ENCODE peak calls at places on chromosomes 3 and 15, in ten cellular contexts. One of them, this sample, is unnamed.
A peak's percentile ranks its signal among the peaks of the same experiment; 100 is the strongest.

GRCh38 chr3:100165926-100166550 is 51.7 kb upstream of the FILIP1L start:
- DNase-seq in hippocampal formation: no peak
- DNase-seq in adrenal gland: no peak
- DNase-seq in endothelial cell: no peak
- DNase-seq in NCI-H460: no peak
- DNase-seq in foreskin fibroblast: no peak
- DNase-seq in GM04503: no peak
- DNase-seq in DMS 273 treated with DMSO at 0.1 percent for 48 hours: no peak
- DNase-seq in cerebellar cortex: no peak
- DNase-seq in SW 1271: no peak
- DNase-seq in this sample: no peak

GRCh38 chr3:94069242-94069813 is 6.5 kb downstream of the NSUN3 start:
- DNase-seq in foreskin fibroblast: peak; percentile 34
- DNase-seq in SW 1271: no peak
- DNase-seq in hippocampal formation: no peak
- DNase-seq in GM04503: no peak
- DNase-seq in cerebellar cortex: peak; percentile 30
- DNase-seq in adrenal gland: no peak
- DNase-seq in NCI-H460: no peak
- DNase-seq in DMS 273 treated with DMSO at 0.1 percent for 48 hours: no peak
- DNase-seq in endothelial cell: no peak
- DNase-seq in this sample: no peak

GRCh38 chr3:188262913-188263683 is 109.1 kb downstream of the LPP start:
- DNase-seq in SW 1271: no peak
- DNase-seq in foreskin fibroblast: peak; percentile 91
- DNase-seq in adrenal gland: no peak
- DNase-seq in DMS 273 treated with DMSO at 0.1 percent for 48 hours: no peak
- DNase-seq in GM04503: no peak
- DNase-seq in hippocampal formation: peak; percentile 50
- DNase-seq in cerebellar cortex: peak; percentile 86
- DNase-seq in endothelial cell: no peak
- DNase-seq in NCI-H460: peak; percentile 78
- DNase-seq in this sample: no peak

GRCh38 chr3:127833281-127834032 is 11.1 kb upstream of the MGLL start:
- DNase-seq in hippocampal formation: no peak
- DNase-seq in DMS 273 treated with DMSO at 0.1 percent for 48 hours: no peak
- DNase-seq in SW 1271: no peak
- DNase-seq in GM04503: no peak
- DNase-seq in foreskin fibroblast: no peak
- DNase-seq in endothelial cell: no peak
- DNase-seq in NCI-H460: no peak
- DNase-seq in cerebellar cortex: no peak
- DNase-seq in adrenal gland: no peak
- DNase-seq in this sample: no peak

GRCh38 chr3:37945407-37945802 is 45.2 kb upstream of the VILL start:
- DNase-seq in endothelial cell: no peak
- DNase-seq in NCI-H460: no peak
- DNase-seq in hippocampal formation: no peak
- DNase-seq in foreskin fibroblast: no peak
- DNase-seq in DMS 273 treated with DMSO at 0.1 percent for 48 hours: no peak
- DNase-seq in SW 1271: no peak
- DNase-seq in cerebellar cortex: no peak
- DNase-seq in adrenal gland: no peak
- DNase-seq in GM04503: no peak
- DNase-seq in this sample: no peak

GRCh38 chr3:33146791-33147445 is 33.1 kb downstream of the CRTAP start:
- DNase-seq in GM04503: peak; percentile 5
- DNase-seq in SW 1271: no peak
- DNase-seq in hippocampal formation: peak; percentile 82
- DNase-seq in DMS 273 treated with DMSO at 0.1 percent for 48 hours: no peak
- DNase-seq in adrenal gland: no peak
- DNase-seq in foreskin fibroblast: peak; percentile 74
- DNase-seq in endothelial cell: no peak
- DNase-seq in NCI-H460: peak; percentile 5
- DNase-seq in cerebellar cortex: peak; percentile 9
- DNase-seq in this sample: peak; percentile 52

GRCh38 chr3:28915711-28916481 is 365.0 kb upstream of the RBMS3 start:
- DNase-seq in adrenal gland: no peak
- DNase-seq in NCI-H460: peak; percentile 90
- DNase-seq in DMS 273 treated with DMSO at 0.1 percent for 48 hours: no peak
- DNase-seq in hippocampal formation: no peak
- DNase-seq in SW 1271: peak; percentile 19
- DNase-seq in GM04503: no peak
- DNase-seq in cerebellar cortex: no peak
- DNase-seq in endothelial cell: peak; percentile 60
- DNase-seq in foreskin fibroblast: peak; percentile 64
- DNase-seq in this sample: no peak

GRCh38 chr3:33218446-33219174 is at the start of gene SUSD5:
- DNase-seq in endothelial cell: peak; percentile 48
- DNase-seq in NCI-H460: peak; percentile 21
- DNase-seq in foreskin fibroblast: peak; percentile 83
- DNase-seq in DMS 273 treated with DMSO at 0.1 percent for 48 hours: no peak
- DNase-seq in SW 1271: peak; percentile 45
- DNase-seq in hippocampal formation: peak; percentile 27
- DNase-seq in GM04503: no peak
- DNase-seq in cerebellar cortex: peak; percentile 16
- DNase-seq in adrenal gland: no peak
- DNase-seq in this sample: no peak

GRCh38 chr3:100289339-100289738 is 28.5 kb downstream of the TBC1D23 start:
- DNase-seq in DMS 273 treated with DMSO at 0.1 percent for 48 hours: no peak
- DNase-seq in foreskin fibroblast: no peak
- DNase-seq in SW 1271: no peak
- DNase-seq in NCI-H460: no peak
- DNase-seq in hippocampal formation: no peak
- DNase-seq in endothelial cell: no peak
- DNase-seq in cerebellar cortex: no peak
- DNase-seq in adrenal gland: no peak
- DNase-seq in GM04503: no peak
- DNase-seq in this sample: no peak

GRCh38 chr15:65638681-65639089 is 16.9 kb downstream of the SLC24A1 start:
- DNase-seq in cerebellar cortex: peak; percentile 79
- DNase-seq in foreskin fibroblast: peak; percentile 89
- DNase-seq in adrenal gland: peak; percentile 59
- DNase-seq in hippocampal formation: peak; percentile 43
- DNase-seq in GM04503: no peak
- DNase-seq in DMS 273 treated with DMSO at 0.1 percent for 48 hours: peak; percentile 3
- DNase-seq in endothelial cell: peak; percentile 35
- DNase-seq in SW 1271: peak; percentile 44
- DNase-seq in NCI-H460: peak; percentile 80
- DNase-seq in this sample: peak; percentile 41